ENCODE peak calls at places on chromosomes 11 and 22, in four cellular contexts. F is spleen, W is AG04450, Q is colonic mucosa. L is an unnamed sample.

GRCh38 chr11:129259950-129260349 is 67.8 kb upstream of the ARHGAP32 start:
- DNase-seq in F (no peak), W (no peak), Q (no peak), L (no peak)

GRCh38 chr22:19115628-19116027 is 6.6 kb downstream of the DGCR2 start:
- DNase-seq in F (no peak), W (no peak), Q (no peak), L (no peak)

GRCh38 chr11:72719144-72719543 is 33.1 kb downstream of the ARAP1 start:
- DNase-seq in F (no peak), W (no peak), Q (no peak), L (no peak)

GRCh38 chr11:46203746-46204145 is 73.7 kb upstream of the CREB3L1 start:
- DNase-seq in F (no peak), W (no peak), Q (no peak), L (no peak)

GRCh38 chr11:77636738-77637344 is 753 bp downstream of the CLNS1A start:
- DNase-seq in F (no peak), W (no peak), Q (no peak), L (no peak)

GRCh38 chr11:111230122-111230465 is 15.4 kb upstream of the POU2AF2 start:
- DNase-seq in F (no peak), W (no peak), Q (no peak), L (no peak)

GRCh38 chr11:75096456-75097172 is at the start of gene OR2AT4:
- DNase-seq in F (no peak), W (no peak), Q (no peak), L (no peak)

GRCh38 chr11:129979046-129979605 is 23.5 kb downstream of the PRDM10 start:
- DNase-seq in F (no peak), W (no peak), Q (no peak), L (no peak)

GRCh38 chr11:111913997-111914396 is 1.5 kb downstream of the HSPB2 start:
- DNase-seq in F (no peak), W (no peak), Q (no peak), L (no peak)

GRCh38 chr11:100890779-100891178 is 203.7 kb downstream of the ARHGAP42 start:
- DNase-seq in F (no peak), W (peak; percentile 94), Q (no peak), L (no peak)

GRCh38 chr11:111324277-111324720 is 26.0 kb downstream of the POU2AF3 start:
- DNase-seq in F (no peak), W (no peak), Q (no peak), L (no peak)

GRCh38 chr11:15683528-15683927 is 568.8 kb downstream of the INSC start:
- DNase-seq in F (no peak), W (no peak), Q (no peak), L (peak; percentile 22)
- TF ChIP-seq CTCF in F (no peak), W (no peak), Q (no peak), L (no peak)

DNA sequence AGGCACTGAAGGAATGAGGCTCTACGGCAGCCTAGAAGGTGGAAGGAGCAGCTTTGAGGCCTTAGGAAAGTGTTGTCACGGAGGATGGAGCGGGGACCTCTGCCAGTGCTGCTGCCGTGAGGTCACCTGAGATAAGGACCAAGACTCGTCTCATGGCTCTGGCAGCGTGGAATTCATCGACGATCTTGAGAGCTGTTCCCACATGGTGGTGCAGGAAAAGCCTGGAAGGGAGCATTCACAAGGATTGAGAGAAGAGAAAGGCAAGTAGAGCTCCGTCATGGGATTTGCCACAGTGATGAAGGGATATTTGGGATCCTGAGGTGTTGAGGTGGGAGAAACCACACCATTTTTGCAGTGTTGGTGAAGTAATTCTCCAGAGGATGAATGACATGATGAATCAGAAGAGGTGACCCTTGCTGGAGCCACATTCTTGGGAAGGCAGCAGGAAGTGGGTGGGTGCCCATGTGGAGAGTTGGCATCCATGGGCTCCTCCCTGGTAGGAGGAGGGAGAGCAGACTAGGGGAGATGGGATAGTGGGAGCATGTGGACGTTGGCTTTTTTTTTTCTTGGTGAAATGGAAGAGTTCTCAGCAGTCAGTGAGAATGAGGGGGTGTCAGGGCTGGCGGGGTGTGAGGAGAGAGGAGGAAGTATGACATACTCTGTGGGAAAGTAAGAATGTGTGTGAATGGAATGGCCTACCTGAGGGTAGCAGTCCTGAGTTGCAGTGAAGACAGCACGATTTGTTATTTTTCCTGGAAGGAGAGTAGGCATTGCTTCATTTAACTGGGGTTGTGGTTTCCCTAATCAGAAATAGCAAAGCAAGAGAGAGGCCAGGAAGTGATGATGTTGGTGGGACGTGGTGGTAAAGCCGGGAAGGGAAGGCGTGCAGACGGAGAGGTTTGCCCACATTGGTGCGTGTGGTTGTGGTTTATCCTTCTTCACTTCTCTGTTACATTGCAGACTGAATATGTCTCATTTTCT is 11.1 kb downstream of the PPP6R3 start:
- DNase-seq in F (peak; percentile 43), W (no peak), Q (no peak), L (no peak)
- H3K27ac ChIP-seq in F (no peak overlapping the region), W (no peak overlapping the region), Q (no peak overlapping the region), L (no peak overlapping the region)

DNA sequence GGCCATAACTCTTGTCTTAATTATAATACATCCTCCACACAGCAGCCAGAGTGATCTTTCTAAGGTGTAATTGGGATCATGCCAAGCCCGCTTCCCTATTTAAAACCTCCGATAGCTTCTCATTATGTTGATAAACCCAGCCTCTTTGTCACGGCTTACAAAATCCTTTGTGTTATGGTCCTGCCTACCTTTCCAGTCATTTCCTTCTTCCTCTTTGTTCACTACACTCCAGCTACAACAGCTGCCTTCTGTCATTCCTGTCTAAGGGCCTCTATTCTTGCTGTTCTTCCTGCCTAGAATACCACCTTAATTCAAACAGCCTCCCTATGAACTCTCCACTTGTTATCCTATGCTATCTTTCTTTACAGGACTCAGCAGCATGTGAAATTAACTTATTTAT is 70.6 kb upstream of the CAPRIN1 start:
- DNase-seq in F (no peak), W (no peak), Q (no peak), L (no peak)
- H3K4me3 ChIP-seq in F (no peak overlapping the region), W (no peak overlapping the region), Q (no peak overlapping the region), L (no peak overlapping the region)

GRCh38 chr11:36431429-36432092 is 78.5 kb downstream of the TRAF6 start:
- DNase-seq in F (no peak), W (peak; percentile 95), Q (no peak), L (no peak)
- TF ChIP-seq CTCF in F (no peak), W (peak; percentile 29), Q (no peak), L (no peak)

GRCh38 chr11:12434255-12434654 is 56.9 kb downstream of the PARVA start:
- DNase-seq in F (no peak), W (no peak), Q (no peak), L (no peak)

GRCh38 chr11:12433571-12434061 is 56.2 kb downstream of the PARVA start:
- DNase-seq in F (no peak), W (peak; percentile 95), Q (no peak), L (no peak)

GRCh38 chr11:12430351-12430750 is 53.0 kb downstream of the PARVA start:
- DNase-seq in F (no peak), W (no peak), Q (no peak), L (no peak)

GRCh38 chr11:12430912-12431311 is 53.5 kb downstream of the PARVA start:
- DNase-seq in F (no peak), W (peak; percentile 77), Q (peak; percentile 83), L (peak; percentile 90)

DNA sequence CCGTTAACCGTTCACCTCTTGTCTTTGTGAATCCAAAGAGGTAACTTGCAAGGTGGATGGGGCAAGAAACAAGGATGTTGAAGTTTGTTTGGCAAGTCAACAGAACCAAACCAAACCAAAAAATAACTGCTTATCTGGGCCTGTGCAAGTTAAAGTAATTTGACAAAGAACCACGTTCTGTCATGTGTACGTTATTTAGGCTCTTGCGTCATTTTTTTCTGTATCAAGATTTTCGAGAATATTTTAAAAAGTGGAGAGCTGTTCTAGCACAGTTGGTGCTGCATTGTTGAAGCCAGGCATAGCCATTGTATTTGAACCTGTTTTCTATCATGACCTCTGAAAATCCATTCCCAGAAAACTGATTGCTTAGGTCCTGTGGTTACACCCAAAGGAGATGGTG is 55.1 kb downstream of the PARVA start:
- DNase-seq in F (no peak), W (no peak), Q (no peak), L (no peak)
- H3K27ac ChIP-seq in F (no peak overlapping the region), W (peak overlapping the region; percentile 99), Q (peak overlapping the region; percentile 46), L (peak overlapping the region; percentile 84)

L was measured in coronary artery.